ENCODE peak calls at places on chromosomes 7 and 10, in seven cellular contexts. One of them, this sample, is unnamed.

GRCh38 chr7:5595545-5596045 is 172.0 kb upstream of the TNRC18 start:
- DNase-seq in SJSA1: peak
- DNase-seq in dermis blood vessel endothelial cell: no peak
- DNase-seq in GM20000: peak
- DNase-seq in GM12864: no peak
- DNase-seq in fibroblast of lung: peak
- DNase-seq in amniotic stem cell: no peak
- DNase-seq in this sample: peak

GRCh38 chr10:119896061-119896655 is 3.6 kb downstream of the SEC23IP start:
- DNase-seq in SJSA1: no peak
- DNase-seq in dermis blood vessel endothelial cell: no peak
- DNase-seq in GM20000: no peak
- DNase-seq in GM12864: no peak
- DNase-seq in fibroblast of lung: peak
- DNase-seq in amniotic stem cell: no peak
- DNase-seq in this sample: no peak

GRCh38 chr10:115129752-115130151 is 36.6 kb downstream of the ATRNL1 start:
- DNase-seq in SJSA1: peak
- DNase-seq in dermis blood vessel endothelial cell: peak
- DNase-seq in GM20000: peak
- DNase-seq in GM12864: no peak
- DNase-seq in fibroblast of lung: peak
- DNase-seq in amniotic stem cell: no peak
- DNase-seq in this sample: no peak

GRCh38 chr7:129611246-129612111 is at the start of gene NRF1:
- DNase-seq in SJSA1: peak
- DNase-seq in dermis blood vessel endothelial cell: peak
- DNase-seq in GM20000: peak
- DNase-seq in GM12864: peak
- DNase-seq in fibroblast of lung: peak
- DNase-seq in amniotic stem cell: peak
- DNase-seq in this sample: peak

GRCh38 chr10:126373982-126374381 is 14.3 kb downstream of the ADAM12 start:
- DNase-seq in SJSA1: no peak
- DNase-seq in dermis blood vessel endothelial cell: no peak
- DNase-seq in GM20000: no peak
- DNase-seq in GM12864: no peak
- DNase-seq in fibroblast of lung: peak
- DNase-seq in amniotic stem cell: no peak
- DNase-seq in this sample: no peak

GRCh38 chr10:110837418-110838120 is 34.2 kb upstream of the PDCD4 start:
- DNase-seq in SJSA1: no peak
- DNase-seq in dermis blood vessel endothelial cell: peak
- DNase-seq in GM20000: no peak
- DNase-seq in GM12864: no peak
- DNase-seq in fibroblast of lung: no peak
- DNase-seq in amniotic stem cell: no peak
- DNase-seq in this sample: no peak

GRCh38 chr7:134710854-134711624 is 64.4 kb downstream of the BPGM start:
- DNase-seq in SJSA1: peak
- DNase-seq in dermis blood vessel endothelial cell: no peak
- DNase-seq in GM20000: no peak
- DNase-seq in GM12864: no peak
- DNase-seq in fibroblast of lung: peak
- DNase-seq in amniotic stem cell: no peak
- DNase-seq in this sample: no peak

GRCh38 chr7:28329616-28330373 is 82.5 kb upstream of the CREB5 start:
- DNase-seq in SJSA1: no peak
- DNase-seq in dermis blood vessel endothelial cell: peak
- DNase-seq in GM20000: no peak
- DNase-seq in GM12864: no peak
- DNase-seq in fibroblast of lung: no peak
- DNase-seq in amniotic stem cell: no peak
- DNase-seq in this sample: no peak

GRCh38 chr7:132290021-132290420 is 286.2 kb downstream of the PLXNA4 start:
- DNase-seq in SJSA1: no peak
- DNase-seq in dermis blood vessel endothelial cell: peak
- DNase-seq in GM20000: no peak
- DNase-seq in GM12864: no peak
- DNase-seq in fibroblast of lung: no peak
- DNase-seq in amniotic stem cell: no peak
- DNase-seq in this sample: no peak

GRCh38 chr10:71075759-71076472 is 136.5 kb upstream of the UNC5B start:
- DNase-seq in SJSA1: no peak
- DNase-seq in dermis blood vessel endothelial cell: no peak
- DNase-seq in GM20000: no peak
- DNase-seq in GM12864: no peak
- DNase-seq in fibroblast of lung: no peak
- DNase-seq in amniotic stem cell: no peak
- DNase-seq in this sample: no peak

GRCh38 chr7:132518102-132518838 is 58.0 kb downstream of the PLXNA4 start:
- DNase-seq in SJSA1: no peak
- DNase-seq in dermis blood vessel endothelial cell: peak
- DNase-seq in GM20000: peak
- DNase-seq in GM12864: no peak
- DNase-seq in fibroblast of lung: no peak
- DNase-seq in amniotic stem cell: no peak
- DNase-seq in this sample: peak

GRCh38 chr10:117408436-117409384 is 33.5 kb upstream of the PDZD8 start:
- DNase-seq in SJSA1: no peak
- DNase-seq in dermis blood vessel endothelial cell: no peak
- DNase-seq in GM20000: no peak
- DNase-seq in GM12864: no peak
- DNase-seq in fibroblast of lung: no peak
- DNase-seq in amniotic stem cell: no peak
- DNase-seq in this sample: no peak

GRCh38 chr10:102927311-102928010 is 9.4 kb downstream of the CNNM2 start:
- DNase-seq in SJSA1: peak
- DNase-seq in dermis blood vessel endothelial cell: no peak
- DNase-seq in GM20000: no peak
- DNase-seq in GM12864: no peak
- DNase-seq in fibroblast of lung: no peak
- DNase-seq in amniotic stem cell: no peak
- DNase-seq in this sample: no peak

GRCh38 chr7:92944633-92945032 is 108.3 kb upstream of the CDK6 start:
- DNase-seq in SJSA1: no peak
- DNase-seq in dermis blood vessel endothelial cell: no peak
- DNase-seq in GM20000: no peak
- DNase-seq in GM12864: no peak
- DNase-seq in fibroblast of lung: peak
- DNase-seq in amniotic stem cell: no peak
- DNase-seq in this sample: no peak

GRCh38 chr10:49656845-49657493 is 22.5 kb upstream of the C10orf53 start:
- DNase-seq in SJSA1: no peak
- DNase-seq in dermis blood vessel endothelial cell: no peak
- DNase-seq in GM20000: no peak
- DNase-seq in GM12864: no peak
- DNase-seq in fibroblast of lung: no peak
- DNase-seq in amniotic stem cell: no peak
- DNase-seq in this sample: no peak

GRCh38 chr10:96415150-96415895 is 56.5 kb upstream of the OPALIN start:
- DNase-seq in SJSA1: no peak
- DNase-seq in dermis blood vessel endothelial cell: no peak
- DNase-seq in GM20000: no peak
- DNase-seq in GM12864: no peak
- DNase-seq in fibroblast of lung: no peak
- DNase-seq in amniotic stem cell: no peak
- DNase-seq in this sample: no peak

GRCh38 chr10:116044722-116045374 is 228.2 kb downstream of the GFRA1 start:
- DNase-seq in SJSA1: peak
- DNase-seq in dermis blood vessel endothelial cell: no peak
- DNase-seq in GM20000: no peak
- DNase-seq in GM12864: no peak
- DNase-seq in fibroblast of lung: peak
- DNase-seq in amniotic stem cell: no peak
- DNase-seq in this sample: no peak

GRCh38 chr7:67402280-67402679 is 405.6 kb downstream of the TYW1 start:
- DNase-seq in SJSA1: no peak
- DNase-seq in dermis blood vessel endothelial cell: no peak
- DNase-seq in GM20000: no peak
- DNase-seq in GM12864: no peak
- DNase-seq in fibroblast of lung: no peak
- DNase-seq in amniotic stem cell: no peak
- DNase-seq in this sample: no peak

GRCh38 chr10:131199646-131200045 is 111.9 kb downstream of the TCERG1L start:
- DNase-seq in SJSA1: no peak
- DNase-seq in dermis blood vessel endothelial cell: no peak
- DNase-seq in GM20000: no peak
- DNase-seq in GM12864: no peak
- DNase-seq in fibroblast of lung: no peak
- DNase-seq in amniotic stem cell: no peak
- DNase-seq in this sample: no peak

GRCh38 chr7:96655956-96656355 is 53.7 kb downstream of the SEM1 start:
- DNase-seq in SJSA1: no peak
- DNase-seq in dermis blood vessel endothelial cell: no peak
- DNase-seq in GM20000: no peak
- DNase-seq in GM12864: no peak
- DNase-seq in fibroblast of lung: no peak
- DNase-seq in amniotic stem cell: no peak
- DNase-seq in this sample: no peak

GRCh38 chr10:61076572-61077114 is 132.7 kb upstream of the RHOBTB1 start:
- DNase-seq in SJSA1: no peak
- DNase-seq in dermis blood vessel endothelial cell: no peak
- DNase-seq in GM20000: no peak
- DNase-seq in GM12864: no peak
- DNase-seq in fibroblast of lung: no peak
- DNase-seq in amniotic stem cell: no peak
- DNase-seq in this sample: no peak

GRCh38 chr10:33398796-33399195 is 64.3 kb upstream of the NRP1 start:
- DNase-seq in SJSA1: no peak
- DNase-seq in dermis blood vessel endothelial cell: no peak
- DNase-seq in GM20000: no peak
- DNase-seq in GM12864: no peak
- DNase-seq in fibroblast of lung: no peak
- DNase-seq in amniotic stem cell: no peak
- DNase-seq in this sample: no peak

GRCh38 chr10:118835682-118836326 is 81.0 kb upstream of the CACUL1 start:
- DNase-seq in SJSA1: no peak
- DNase-seq in dermis blood vessel endothelial cell: peak
- DNase-seq in GM20000: no peak
- DNase-seq in GM12864: no peak
- DNase-seq in fibroblast of lung: peak
- DNase-seq in amniotic stem cell: no peak
- DNase-seq in this sample: peak